ENCODE peak calls at places on chromosome 2, in four cellular contexts. K, M, V and I are unnamed samples. For H3K4me1, the result is how much of the 10 kb centered on the place peaks cover.

GRCh38 chr2:5791371-5791770 is 99.2 kb downstream of the SOX11 start:
- DNase-seq in M (no peak), K (no peak), V (no peak), I (no peak)

GRCh38 chr2:37771600-37772088 is 100.2 kb upstream of the CDC42EP3 start:
- DNase-seq in M (no peak), V (no peak), K (no peak), I (no peak)

GRCh38 chr2:37324786-37325624 is at the start of gene PRKD3:
- DNase-seq in M (peak), K (no peak), V (no peak), I (peak)

GRCh38 chr2:1997976-1998375 is 253.7 kb upstream of the PXDN start:
- DNase-seq in M (no peak), K (no peak), V (no peak), I (no peak)

GRCh38 chr2:10993001-10993481 is 81.3 kb downstream of the KCNF1 start:
- DNase-seq in V (no peak), K (no peak), M (no peak), I (no peak)

GRCh38 chr2:231308219-231308618 is 87.3 kb upstream of the B3GNT7 start:
- DNase-seq in K (no peak), M (no peak), V (peak), I (no peak)

GRCh38 chr2:95158891-95159619 is 593 bp downstream of the ZNF514 start:
- DNase-seq in K (no peak), M (peak), V (peak), I (peak)

GRCh38 chr2:128308284-128308731 is 10.4 kb downstream of the HS6ST1 start:
- DNase-seq in M (peak), K (peak), V (peak), I (no peak)

GRCh38 chr2:162073776-162074578 is at the start of gene DPP4:
- DNase-seq in M (peak), K (no peak), V (peak), I (peak)

GRCh38 chr2:222024934-222025890 is 273.6 kb downstream of the PAX3 start:
- DNase-seq in M (no peak), K (no peak), V (no peak), I (no peak)

GRCh38 chr2:234500394-234501006 is 3.6 kb upstream of the ARL4C start:
- DNase-seq in K (no peak), V (no peak), M (no peak), I (peak)

GRCh38 chr2:202541137-202541536 is 93.6 kb upstream of the FAM117B start:
- DNase-seq in M (no peak), K (no peak), V (no peak), I (no peak)

GRCh38 chr2:103161456-103162289 is 399.8 kb downstream of the TMEM182 start:
- DNase-seq in M (no peak), K (no peak), V (no peak), I (no peak)

GRCh38 chr2:120470041-120470716 is 124.2 kb downstream of the INHBB start:
- DNase-seq in V (peak), M (peak), K (peak), I (peak)

GRCh38 chr2:120471166-120471565 is 125.2 kb downstream of the INHBB start:
- DNase-seq in V (peak), M (peak), K (no peak), I (no peak)

GRCh38 chr2:120470717-120471060 is 124.8 kb downstream of the INHBB start:
- DNase-seq in K (peak), V (peak), M (peak), I (no peak)

GRCh38 chr2:120468136-120468535 is 122.2 kb downstream of the INHBB start:
- DNase-seq in M (peak), V (peak), K (no peak), I (no peak)

GRCh38 chr2:120469486-120469885 is 123.5 kb downstream of the INHBB start:
- DNase-seq in K (peak), M (peak), V (peak), I (no peak)
- H3K4me1 ChIP-seq in K (under half), M (under half), V (under half), I (under half)

GRCh38 chr2:226794751-226795171 is 4.9 kb downstream of the IRS1 start:
- DNase-seq in M (no peak), V (peak), K (no peak), I (no peak)
- H3K4me1 ChIP-seq in M (under half), V (under half), K (under half), I (under half)

GRCh38 chr2:217997510-217997909 is 5.3 kb downstream of the TNS1 start:
- DNase-seq in M (no peak), K (no peak), V (no peak), I (no peak)
- H3K4me1 ChIP-seq in M (under half), K (under half), V (half or more), I (under half)

GRCh38 chr2:101330253-101330921 is 21.9 kb upstream of the RNF149 start:
- DNase-seq in K (no peak), V (no peak), M (peak), I (no peak)
- H3K4me1 ChIP-seq in K (under half), V (under half), M (under half), I (under half)

GRCh38 chr2:47057732-47058012 is 97.4 kb downstream of the STPG4 start:
- DNase-seq in V (no peak), K (no peak), M (no peak), I (no peak)
- H3K4me1 ChIP-seq in V (under half), K (under half), M (under half), I (under half)